ENCODE peak calls at places on chromosome 17, in five cellular contexts. C, I, V, H and T are unnamed samples.

GRCh38 chr17:40325156-40326013 is 16.4 kb downstream of the RARA start:
- DNase-seq in C (no peak), I (no peak), V (no peak), H (no peak), T (peak; percentile 60)

GRCh38 chr17:6508519-6509294 is 47.6 kb downstream of the PITPNM3 start:
- DNase-seq in C (no peak), I (peak; percentile 61), V (peak; percentile 55), H (no peak), T (no peak)

GRCh38 chr17:40561871-40562611 is 3.2 kb downstream of the CCR7 start:
- DNase-seq in C (no peak), I (no peak), V (no peak), H (no peak), T (no peak)

GRCh38 chr17:59406808-59407381 is 75.4 kb downstream of the YPEL2 start:
- DNase-seq in C (no peak), I (no peak), V (no peak), H (no peak), T (no peak)

GRCh38 chr17:835263-835662 is 53.1 kb downstream of the MRM3 start:
- DNase-seq in C (no peak), I (peak; percentile 81), V (no peak), H (peak; percentile 80), T (no peak)

GRCh38 chr17:3750926-3751325 is 27.2 kb downstream of the HASPIN start:
- DNase-seq in C (no peak), I (no peak), V (no peak), H (no peak), T (no peak)

GRCh38 chr17:17921192-17922082 is 50.8 kb downstream of the TOM1L2 start:
- DNase-seq in C (peak; percentile 82), I (peak; percentile 71), V (no peak), H (peak; percentile 93), T (no peak)

GRCh38 chr17:81331527-81332043 is 36.5 kb upstream of the SLC38A10 start:
- DNase-seq in C (no peak), I (no peak), V (no peak), H (no peak), T (no peak)

GRCh38 chr17:52154466-52154865 is 4.0 kb downstream of the CA10 start:
- DNase-seq in C (no peak), I (no peak), V (no peak), H (no peak), T (no peak)

GRCh38 chr17:596763-597644 is 117.6 kb downstream of the VPS53 start:
- DNase-seq in C (peak; percentile 55), I (no peak), V (no peak), H (peak; percentile 81), T (no peak)

GRCh38 chr17:19338031-19338990 is 24.2 kb downstream of the B9D1 start:
- DNase-seq in C (peak; percentile 52), I (peak; percentile 80), V (no peak), H (peak; percentile 50), T (no peak)

GRCh38 chr17:46056800-46057304 is 57.8 kb downstream of the STH start:
- DNase-seq in C (peak; percentile 60), I (no peak), V (no peak), H (peak; percentile 74), T (no peak)

GRCh38 chr17:32155896-32156295 is 13.6 kb downstream of the RHOT1 start:
- DNase-seq in C (no peak), I (no peak), V (no peak), H (no peak), T (no peak)

GRCh38 chr17:56973520-56973919 is 4.4 kb upstream of the SCPEP1 start:
- DNase-seq in C (peak; percentile 34), I (no peak), V (no peak), H (peak; percentile 82), T (no peak)

GRCh38 chr17:39927928-39928867 is 666 bp downstream of the LRRC3C start:
- DNase-seq in C (no peak), I (peak; percentile 85), V (peak; percentile 82), H (no peak), T (no peak)

GRCh38 chr17:2156666-2157065 is 101.8 kb downstream of the HIC1 start:
- DNase-seq in C (no peak), I (no peak), V (peak; percentile 51), H (no peak), T (no peak)

GRCh38 chr17:16304832-16305231 is 48.4 kb downstream of the CENPV start:
- DNase-seq in C (peak; percentile 39), I (no peak), V (no peak), H (no peak), T (peak; percentile 15)

DNA sequence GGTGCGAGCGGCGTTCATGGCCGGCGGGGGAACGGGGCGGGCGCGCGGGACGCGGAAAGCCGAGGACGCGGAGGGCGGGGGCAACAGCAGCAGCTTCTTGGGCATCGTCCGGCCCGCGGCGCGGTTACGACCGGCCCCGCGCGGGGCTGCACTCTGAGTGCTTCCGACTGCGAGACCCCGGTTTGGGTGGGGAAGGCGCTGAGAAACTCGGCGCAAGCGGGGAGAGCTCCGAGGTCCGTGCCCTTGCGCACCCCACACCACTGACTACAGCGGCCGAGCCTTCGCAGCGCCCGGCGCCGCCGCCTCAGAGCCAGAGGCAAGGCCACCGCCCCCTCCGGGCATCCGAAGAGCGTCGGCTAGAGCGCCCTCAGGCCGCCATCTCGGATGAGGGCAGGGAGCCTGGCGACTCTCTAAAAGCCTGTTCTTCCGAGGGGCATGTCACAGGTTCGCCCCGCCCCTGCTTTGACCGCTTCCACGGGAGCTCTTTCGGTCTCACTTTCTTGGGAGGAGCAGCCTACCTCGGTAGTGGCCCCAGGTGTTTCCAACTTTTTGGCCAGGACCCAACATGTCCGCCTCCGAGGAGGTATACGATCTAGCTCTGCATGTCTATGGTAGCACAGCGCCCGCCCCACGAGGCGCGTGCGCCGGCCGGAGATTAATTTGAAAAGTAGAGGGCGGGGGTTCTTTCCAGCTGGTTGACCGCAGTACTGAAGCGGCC is at the start of gene PRPSAP1:
- DNase-seq in C (peak; percentile 94), I (peak; percentile 92), V (peak; percentile 89), H (peak; percentile 98), T (no peak)
- TF ChIP-seq CTCF in C (peak; percentile 35), I (peak; percentile 42), V (peak; percentile 37), H (peak; percentile 63), T (peak; percentile 72)

GRCh38 chr17:44832821-44833220 is 2.7 kb upstream of the GJC1 start:
- DNase-seq in C (no peak), I (no peak), V (no peak), H (no peak), T (no peak)
- TF ChIP-seq CTCF in C (no peak), I (no peak), V (no peak), H (no peak), T (peak; percentile 11)

GRCh38 chr17:44911133-44912001 is 3.9 kb downstream of the GFAP start:
- DNase-seq in C (peak; percentile 36), I (peak; percentile 84), V (peak; percentile 77), H (no peak), T (peak; percentile 94)
- TF ChIP-seq CTCF in C (no peak), I (peak; percentile 38), V (peak; percentile 56), H (peak; percentile 42), T (peak; percentile 70)

GRCh38 chr17:8887834-8888703 is 20.6 kb upstream of the PIK3R6 start:
- DNase-seq in C (peak; percentile 29), I (no peak), V (no peak), H (no peak), T (no peak)
- TF ChIP-seq CTCF in C (no peak), I (no peak), V (no peak), H (no peak), T (peak; percentile 72)

GRCh38 chr17:42819939-42820535 is 4.0 kb downstream of the BECN1 start:
- DNase-seq in C (peak; percentile 77), I (no peak), V (no peak), H (peak; percentile 32), T (no peak)
- TF ChIP-seq CTCF in C (peak; percentile 67), I (peak; percentile 56), V (peak; percentile 47), H (peak; percentile 75), T (peak; percentile 84)

GRCh38 chr17:28335201-28335958 is at the start of the genes IFT20 and TNFAIP1:
- DNase-seq in C (peak; percentile 99), I (peak; percentile 100), V (peak; percentile 100), H (peak; percentile 100), T (peak; percentile 100)

GRCh38 chr17:28333083-28333746 is 2.1 kb downstream of the IFT20 start:
- DNase-seq in C (no peak), I (peak; percentile 55), V (no peak), H (no peak), T (no peak)

GRCh38 chr17:28334176-28334575 is 1.1 kb downstream of the IFT20 start:
- DNase-seq in C (no peak), I (peak; percentile 15), V (no peak), H (no peak), T (no peak)

GRCh38 chr17:28335959-28336871 is 654 bp downstream of the TNFAIP1 start:
- DNase-seq in C (peak; percentile 86), I (peak; percentile 71), V (no peak), H (peak; percentile 93), T (no peak)

DNA sequence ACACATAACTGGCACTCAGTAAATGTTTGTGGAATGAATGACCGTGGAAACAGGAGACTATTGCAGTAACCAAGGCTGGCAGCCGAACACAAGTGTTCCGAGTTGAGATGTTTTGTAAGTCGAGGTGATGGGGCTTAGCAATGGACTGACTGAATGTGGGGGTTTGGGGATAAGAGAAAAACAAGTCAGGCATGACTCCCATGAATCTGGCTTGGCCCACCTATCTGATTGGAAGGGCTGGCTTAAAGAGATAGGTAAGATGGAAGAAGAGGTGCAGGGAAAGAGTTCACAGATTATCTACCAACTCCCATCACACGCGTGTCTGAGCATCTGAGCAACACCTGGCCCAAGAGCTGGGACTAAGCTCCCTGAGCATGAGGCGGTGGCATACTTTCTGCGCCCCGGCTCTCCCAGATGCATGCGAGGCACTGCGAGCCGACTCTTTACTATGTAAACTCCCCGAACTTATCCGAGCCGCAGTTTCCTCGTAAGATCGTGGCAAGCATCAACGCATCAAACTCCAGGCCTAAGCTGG is 539 bp downstream of the IFT20 start:
- DNase-seq in C (no peak), I (peak; percentile 47), V (no peak), H (no peak), T (peak; percentile 83)
- TF ChIP-seq CTCF in C (no peak), I (no peak), V (no peak), H (no peak), T (peak; percentile 15)

GRCh38 chr17:38510424-38511125 is 82.3 kb downstream of the ARHGAP23 start:
- DNase-seq in C (no peak), I (no peak), V (no peak), H (no peak), T (no peak)
- TF ChIP-seq CTCF in C (no peak), I (no peak), V (no peak), H (no peak), T (peak; percentile 42)